ENCODE peak calls at places on chromosomes 2 and 18, in six cellular contexts. A, I, U, Z, D and S are unnamed samples.

GRCh38 chr2:118859157-118859770 is 11.8 kb upstream of the EN1 start:
- DNase-seq in U (no peak), I (no peak), A (no peak), D (no peak), Z (no peak), S (no peak)

GRCh38 chr2:238285653-238286082 is 2.7 kb downstream of the PER2 start:
- DNase-seq in A (no peak), U (no peak), Z (no peak), I (no peak), D (peak; percentile 99), S (no peak)

GRCh38 chr2:174835797-174836255 is 71.6 kb upstream of the CHRNA1 start:
- DNase-seq in A (peak; percentile 27), Z (no peak), I (no peak), U (no peak), D (no peak), S (peak; percentile 78)

GRCh38 chr2:233248999-233249398 is 2.5 kb upstream of the ATG16L1 start:
- DNase-seq in A (no peak), D (no peak), I (no peak), Z (no peak), U (no peak), S (no peak)

GRCh38 chr2:37720533-37721218 is 49.2 kb upstream of the CDC42EP3 start:
- DNase-seq in U (no peak), D (no peak), A (no peak), Z (no peak), I (no peak), S (no peak)

GRCh38 chr2:170723446-170723958 is 8.4 kb downstream of the SP5 start:
- DNase-seq in A (no peak), D (no peak), U (no peak), Z (no peak), I (no peak), S (no peak)

GRCh38 chr18:32548688-32549087 is 78.0 kb upstream of the GAREM1 start:
- DNase-seq in A (peak; percentile 17), I (no peak), Z (no peak), U (no peak), D (no peak), S (peak; percentile 39)

GRCh38 chr18:267380-267687 is 513 bp downstream of the THOC1 start:
- DNase-seq in U (no peak), I (no peak), Z (no peak), D (no peak), A (no peak), S (peak; percentile 2)

GRCh38 chr2:233705911-233706506 is 6.7 kb upstream of the UGT1A5 start:
- DNase-seq in D (no peak), I (no peak), U (no peak), A (no peak), Z (no peak), S (no peak)

GRCh38 chr2:232434091-232434490 is 21.9 kb upstream of the ALPI start:
- DNase-seq in A (no peak), D (no peak), I (no peak), U (no peak), Z (no peak), S (no peak)

GRCh38 chr2:157808421-157808820 is 67.7 kb downstream of the ACVR1 start:
- DNase-seq in U (no peak), D (no peak), A (no peak), Z (no peak), I (no peak), S (no peak)
- TF ChIP-seq ZNF274 in U (no peak), D (no peak), A (no peak), Z (no peak), I (no peak), S (no peak)

GRCh38 chr18:59900222-59901128 is 679 bp downstream of the PMAIP1 start:
- DNase-seq in Z (no peak), U (peak; percentile 49), A (no peak), D (no peak), I (no peak), S (no peak)
- TF ChIP-seq ZNF274 in Z (no peak), U (no peak), A (no peak), D (no peak), I (no peak), S (no peak)

GRCh38 chr2:7796200-7796563 is 879.0 kb downstream of the RNF144A start:
- DNase-seq in A (no peak), I (no peak), Z (no peak), D (no peak), U (no peak), S (no peak)

GRCh38 chr2:7801212-7801611 is 880.6 kb upstream of the ID2 start:
- DNase-seq in I (no peak), A (no peak), Z (no peak), D (no peak), U (no peak), S (no peak)

GRCh38 chr2:7792031-7792651 is 874.9 kb downstream of the RNF144A start:
- DNase-seq in I (no peak), Z (no peak), A (no peak), D (peak; percentile 18), U (no peak), S (no peak)

GRCh38 chr2:7794916-7795315 is 877.7 kb downstream of the RNF144A start:
- DNase-seq in Z (no peak), A (no peak), U (no peak), I (no peak), D (no peak), S (no peak)

GRCh38 chr2:7795358-7796199 is 878.4 kb downstream of the RNF144A start:
- DNase-seq in D (no peak), U (no peak), Z (no peak), I (no peak), A (no peak), S (no peak)
- TF ChIP-seq ZNF274 in D (no peak), U (no peak), Z (no peak), I (no peak), A (no peak), S (no peak)

DNA sequence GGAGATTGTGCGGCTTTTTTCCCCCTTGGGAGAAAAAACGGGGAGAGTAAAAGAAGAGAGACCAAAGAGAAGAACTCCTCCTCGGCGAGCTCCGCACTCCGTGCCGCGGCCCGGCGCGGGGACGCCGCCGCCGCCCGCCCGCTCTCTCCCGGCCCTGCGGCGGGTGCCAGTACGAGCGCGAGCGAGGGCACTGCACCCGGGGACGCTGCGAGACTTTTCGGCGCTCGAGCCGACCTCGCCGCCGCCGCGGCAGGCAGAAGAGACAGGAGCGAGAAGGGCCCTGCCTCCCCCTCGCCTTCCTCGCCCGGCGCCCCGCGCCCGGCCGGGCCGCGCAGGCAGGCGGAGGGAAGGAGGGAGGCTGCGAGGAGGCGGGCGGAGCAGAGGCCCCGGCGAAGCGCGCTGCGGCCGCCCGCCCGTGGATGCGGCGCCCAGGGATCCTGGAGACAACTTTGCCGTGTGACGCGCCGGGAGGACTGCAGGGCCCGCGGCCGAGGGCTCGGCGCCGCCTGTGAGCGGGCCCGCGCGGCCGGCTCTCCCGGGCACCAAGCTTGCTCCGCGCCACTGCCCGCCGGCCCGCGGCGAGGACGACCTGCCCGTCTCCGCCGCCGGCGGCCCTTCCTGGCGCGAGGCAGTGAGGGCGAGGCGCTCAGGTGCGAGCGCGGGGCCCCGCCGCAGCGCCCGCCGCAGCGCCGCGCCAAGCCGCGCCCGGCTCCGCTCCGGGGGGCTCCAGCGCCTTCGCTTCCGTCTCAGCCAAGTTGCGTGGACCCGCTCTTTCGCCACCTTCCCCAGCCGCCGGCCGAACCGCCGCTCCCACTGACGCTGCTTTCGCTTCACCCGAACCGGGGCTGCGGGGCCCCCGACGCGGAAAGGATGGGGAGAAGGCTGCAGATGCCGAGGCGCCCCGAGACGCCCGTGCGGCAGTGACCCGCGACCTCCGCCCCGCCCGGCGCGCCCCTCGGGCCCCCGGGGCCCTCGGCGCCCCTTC is 653 bp upstream of the INHBB start:
- DNase-seq in D (no peak), I (no peak), Z (no peak), A (no peak), U (no peak), S (no peak)
- TF ChIP-seq ZNF274 in D (no peak), I (no peak), Z (no peak), A (no peak), U (no peak), S (no peak)

GRCh38 chr18:3511980-3512379 is 62.0 kb downstream of the TGIF1 start:
- DNase-seq in Z (no peak), U (peak; percentile 66), I (no peak), D (no peak), A (no peak), S (no peak)
- TF ChIP-seq ZNF274 in Z (no peak), U (no peak), I (no peak), D (no peak), A (no peak), S (no peak)

GRCh38 chr2:219661197-219661954 is 33.9 kb downstream of the SLC4A3 start:
- DNase-seq in I (peak; percentile 35), A (no peak), D (peak; percentile 24), Z (peak; percentile 44), U (peak; percentile 37), S (no peak)

GRCh38 chr2:219663116-219663762 is 35.8 kb downstream of the SLC4A3 start:
- DNase-seq in Z (no peak), I (no peak), D (no peak), U (no peak), A (no peak), S (no peak)

GRCh38 chr2:219661955-219662395 is 34.5 kb downstream of the SLC4A3 start:
- DNase-seq in D (no peak), I (no peak), A (no peak), Z (no peak), U (peak; percentile 31), S (no peak)

GRCh38 chr2:219664041-219664440 is 36.6 kb downstream of the SLC4A3 start:
- DNase-seq in I (no peak), U (no peak), A (no peak), Z (no peak), D (no peak), S (no peak)

GRCh38 chr2:219662566-219662965 is 35.1 kb downstream of the SLC4A3 start:
- DNase-seq in A (no peak), I (no peak), Z (no peak), U (no peak), D (no peak), S (peak; percentile 63)
- TF ChIP-seq ZNF274 in A (no peak), I (no peak), Z (no peak), U (no peak), D (no peak), S (no peak)

GRCh38 chr2:1593371-1594205 is 150.7 kb downstream of the PXDN start:
- DNase-seq in D (no peak), Z (no peak), A (no peak), I (peak; percentile 77), U (no peak), S (peak; percentile 38)
- TF ChIP-seq ZNF274 in D (no peak), Z (no peak), A (no peak), I (no peak), U (no peak), S (no peak)

GRCh38 chr2:198044777-198045176 is 240.4 kb downstream of the PLCL1 start:
- DNase-seq in A (no peak), U (no peak), Z (no peak), I (no peak), D (no peak), S (no peak)
- TF ChIP-seq ZNF274 in A (no peak), U (no peak), Z (no peak), I (no peak), D (no peak), S (no peak)